ENCODE peak calls at places on chromosomes 4 and X, in five cellular contexts. Z is mucosa of descending colon, X is esophagus squamous epithelium, Q is neural progenitor cell, G is ovary. I is an unnamed sample.
A peak's percentile ranks its signal among the peaks of the same experiment; 100 is the strongest.

GRCh38 chr4:620201-620600 is 5.2 kb upstream of the PDE6B start:
- DNase-seq in Z (no peak), X (no peak), Q (no peak), G (peak; percentile 4), I (no peak)

GRCh38 chrX:2894885-2895292 is 34.2 kb downstream of the ARSD start:
- DNase-seq in Z (no peak), X (no peak), Q (no peak), G (no peak), I (no peak)

GRCh38 chrX:316351-317325 is 2.0 kb downstream of the GTPBP6 start:
- DNase-seq in Z (peak; percentile 69), X (no peak), Q (no peak), G (peak; percentile 56), I (no peak)

GRCh38 chrX:90026730-90027129 is 105.0 kb downstream of the TGIF2LX start:
- DNase-seq in Z (no peak), X (no peak), Q (no peak), G (no peak), I (no peak)

GRCh38 chr4:26238782-26239647 is 81.8 kb upstream of the RBPJ start:
- DNase-seq in Z (no peak), X (no peak), Q (peak; percentile 91), G (no peak), I (no peak)

GRCh38 chrX:15804563-15804962 is 14.3 kb downstream of the ZRSR2 start:
- DNase-seq in Z (no peak), X (no peak), Q (no peak), G (no peak), I (no peak)

GRCh38 chr4:128281354-128281753 is 6.3 kb downstream of the PGRMC2 start:
- DNase-seq in Z (no peak), X (no peak), Q (no peak), G (no peak), I (no peak)

GRCh38 chrX:115560978-115561604 is at the start of gene PLS3:
- DNase-seq in Z (peak; percentile 84), X (peak; percentile 2), Q (peak; percentile 93), G (peak; percentile 89), I (peak; percentile 89)

GRCh38 chr4:33722800-33723511 is 2521.4 kb downstream of the ARAP2 start:
- DNase-seq in Z (no peak), X (no peak), Q (no peak), G (no peak), I (no peak)

GRCh38 chr4:82268050-82268825 is 105.6 kb downstream of the HNRNPD start:
- DNase-seq in Z (no peak), X (no peak), Q (peak; percentile 80), G (peak; percentile 63), I (peak; percentile 28)

GRCh38 chr4:118740869-118741268 is 55.7 kb downstream of the METTL14 start:
- DNase-seq in Z (no peak), X (no peak), Q (peak; percentile 42), G (no peak), I (no peak)

GRCh38 chr4:104848597-104849225 is 298.0 kb upstream of the TET2 start:
- DNase-seq in Z (no peak), X (no peak), Q (no peak), G (no peak), I (no peak)

GRCh38 chr4:8700576-8700975 is 108.0 kb downstream of the CPZ start:
- DNase-seq in Z (no peak), X (no peak), Q (no peak), G (no peak), I (no peak)

GRCh38 chr4:174873931-174874330 is 44.2 kb upstream of the ADAM29 start:
- DNase-seq in Z (no peak), X (no peak), Q (peak; percentile 41), G (no peak), I (no peak)

GRCh38 chrX:48498374-48498809 is 10.4 kb upstream of the PORCN start:
- DNase-seq in Z (no peak), X (no peak), Q (no peak), G (no peak), I (no peak)

GRCh38 chrX:96971812-96972211 is 88.1 kb downstream of the RPA4 start:
- DNase-seq in Z (no peak), X (no peak), Q (no peak), G (no peak), I (no peak)

GRCh38 chr4:5638976-5639375 is 69.4 kb downstream of the EVC2 start:
- DNase-seq in Z (no peak), X (no peak), Q (no peak), G (no peak), I (no peak)

GRCh38 chr4:123443401-123444297 is 47.1 kb downstream of the SPRY1 start:
- DNase-seq in Z (no peak), X (no peak), Q (peak; percentile 57), G (no peak), I (no peak)

GRCh38 chrX:10310502-10310901 is 153.7 kb downstream of the CLCN4 start:
- DNase-seq in Z (no peak), X (no peak), Q (no peak), G (no peak), I (no peak)

GRCh38 chr4:134935320-134935719 is 733.7 kb upstream of the PABPC4L start:
- DNase-seq in Z (no peak), X (no peak), Q (peak; percentile 46), G (no peak), I (no peak)

GRCh38 chr4:86117781-86118302 is 242.0 kb downstream of the MAPK10 start:
- DNase-seq in Z (no peak), X (no peak), Q (no peak), G (no peak), I (no peak)

GRCh38 chr4:183101956-183102480 is 3.0 kb downstream of the WWC2 start:
- DNase-seq in Z (no peak), X (no peak), Q (no peak), G (no peak), I (no peak)

GRCh38 chrX:128676651-128677050 is 624.4 kb upstream of the ACTRT1 start:
- DNase-seq in Z (no peak), X (no peak), Q (no peak), G (no peak), I (no peak)

GRCh38 chr4:130165381-130165780 is 1069.4 kb downstream of the C4orf33 start:
- DNase-seq in Z (no peak), X (no peak), Q (no peak), G (no peak), I (no peak)

GRCh38 chr4:7364979-7365378 is 69.8 kb downstream of the PSAPL1 start:
- DNase-seq in Z (no peak), X (no peak), Q (no peak), G (peak; percentile 41), I (peak; percentile 56)

GRCh38 chr4:33369366-33369899 is 2649.3 kb downstream of the PCDH7 start:
- DNase-seq in Z (no peak), X (no peak), Q (no peak), G (no peak), I (no peak)

GRCh38 chr4:159598602-159599001 is 495.7 kb downstream of the RAPGEF2 start:
- DNase-seq in Z (no peak), X (no peak), Q (no peak), G (no peak), I (no peak)

GRCh38 chr4:159272341-159273125 is 169.7 kb downstream of the RAPGEF2 start:
- DNase-seq in Z (no peak), X (no peak), Q (no peak), G (no peak), I (no peak)

GRCh38 chrX:54570332-54570731 is 40.3 kb downstream of the GNL3L start:
- DNase-seq in Z (no peak), X (no peak), Q (no peak), G (no peak), I (no peak)

GRCh38 chrX:1137531-1137930 is 74.9 kb downstream of the CRLF2 start:
- DNase-seq in Z (no peak), X (no peak), Q (no peak), G (no peak), I (no peak)

GRCh38 chr4:6953751-6954380 is 44.2 kb downstream of the TBC1D14 start:
- DNase-seq in Z (peak; percentile 91), X (no peak), Q (peak; percentile 85), G (peak; percentile 94), I (peak; percentile 81)

GRCh38 chr4:8191136-8191747 is 7.8 kb upstream of the SH3TC1 start:
- DNase-seq in Z (no peak), X (peak; percentile 34), Q (no peak), G (peak; percentile 57), I (peak; percentile 73)

GRCh38 chr4:173699841-173700475 is 169.9 kb upstream of the HAND2 start:
- DNase-seq in Z (no peak), X (no peak), Q (no peak), G (no peak), I (no peak)

GRCh38 chr4:82802906-82803305 is 4.3 kb upstream of the SCD5 start:
- DNase-seq in Z (no peak), X (no peak), Q (no peak), G (no peak), I (no peak)

GRCh38 chrX:56766554-56767412 is 37.7 kb downstream of the NBDY start:
- DNase-seq in Z (no peak), X (no peak), Q (no peak), G (no peak), I (no peak)
- H3K4me3 ChIP-seq in Z (no peak overlapping the region), X (peak overlapping the region; percentile 70), Q (no peak overlapping the region), G (peak overlapping the region; percentile 50), I (no peak overlapping the region)

DNA sequence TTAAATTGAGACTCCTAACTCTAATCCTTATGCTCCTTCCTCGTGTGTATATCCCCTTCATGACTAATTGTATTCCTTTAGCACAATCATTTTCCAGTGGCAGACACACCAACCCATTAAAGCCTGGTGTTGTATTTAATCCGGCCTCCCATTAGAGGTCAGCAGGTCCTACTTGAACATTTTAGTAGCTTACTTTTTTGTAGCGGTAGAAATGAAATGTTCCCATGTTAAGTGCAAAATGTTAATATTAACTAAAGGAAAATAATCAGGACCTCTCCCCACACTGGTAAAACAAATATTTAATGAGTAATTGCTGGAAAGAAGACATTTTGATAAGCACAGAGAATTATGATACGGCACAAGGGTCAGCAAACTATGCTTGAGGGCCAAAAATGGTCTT is 3.4 kb downstream of the RAB33B start:
- DNase-seq in Z (no peak), X (no peak), Q (no peak), G (no peak), I (no peak)
- H3K4me3 ChIP-seq in Z (no peak overlapping the region), X (no peak overlapping the region), Q (no peak overlapping the region), G (no peak overlapping the region), I (no peak overlapping the region)

GRCh38 chr4:151329217-151330007 is 4.0 kb upstream of the SH3D19 start:
- DNase-seq in Z (no peak), X (no peak), Q (no peak), G (no peak), I (no peak)

GRCh38 chr4:151324124-151324448 is 1.3 kb downstream of the SH3D19 start:
- DNase-seq in Z (no peak), X (no peak), Q (no peak), G (no peak), I (no peak)

GRCh38 chr4:151324449-151325319 is 721 bp downstream of the SH3D19 start:
- DNase-seq in Z (peak; percentile 85), X (no peak), Q (peak; percentile 89), G (peak; percentile 60), I (peak; percentile 29)

GRCh38 chr4:151322565-151322964 is 2.8 kb downstream of the SH3D19 start:
- DNase-seq in Z (no peak), X (no peak), Q (no peak), G (no peak), I (no peak)

GRCh38 chr4:151325320-151326246 is at the start of gene SH3D19:
- DNase-seq in Z (peak; percentile 90), X (no peak), Q (peak; percentile 78), G (peak; percentile 81), I (peak; percentile 76)
- H3K4me3 ChIP-seq in Z (peak within 1 kb of the TSS; percentile 78), X (peak within 1 kb of the TSS; percentile 75), Q (peak within 1 kb of the TSS; percentile 72), G (peak within 1 kb of the TSS; percentile 80), I (peak within 1 kb of the TSS; percentile 77)

GRCh38 chr4:56760194-56760593 is 61.3 kb downstream of the SPINK2 start:
- DNase-seq in Z (no peak), X (no peak), Q (no peak), G (no peak), I (no peak)
- H3K4me3 ChIP-seq in Z (no peak overlapping the region), X (no peak overlapping the region), Q (no peak overlapping the region), G (no peak overlapping the region), I (no peak overlapping the region)